ENCODE peak calls at places on chromosome 6, in four cellular contexts. W is MM.1S, U is fibroblast of the aortic adventitia, P is progenitor cell of endocrine pancreas. Q is an unnamed sample.

GRCh38 chr6:143159001-143159400 is 98.3 kb downstream of the AIG1 start:
- DNase-seq in W (no peak), U (peak), P (no peak), Q (no peak)

GRCh38 chr6:69084746-69085335 is 449.8 kb downstream of the ADGRB3 start:
- DNase-seq in W (no peak), U (no peak), P (no peak), Q (no peak)

GRCh38 chr6:53066059-53066406 is 829 bp downstream of the FBXO9 start:
- DNase-seq in W (no peak), U (peak), P (peak), Q (peak)

GRCh38 chr6:130932438-130932837 is 105.2 kb downstream of the SMLR1 start:
- DNase-seq in W (no peak), U (peak), P (no peak), Q (no peak)

GRCh38 chr6:126764104-126764503 is 354.4 kb upstream of the RSPO3 start:
- DNase-seq in W (no peak), U (peak), P (no peak), Q (no peak)

GRCh38 chr6:54264581-54265272 is 43.5 kb upstream of the TINAG start:
- DNase-seq in W (no peak), U (no peak), P (no peak), Q (no peak)

GRCh38 chr6:72290620-72291019 is 331.2 kb upstream of the KCNQ5 start:
- DNase-seq in W (no peak), U (no peak), P (no peak), Q (no peak)

GRCh38 chr6:98835149-98836024 is 1.0 kb downstream of the POU3F2 start:
- DNase-seq in W (peak), U (no peak), P (no peak), Q (peak)

GRCh38 chr6:57108691-57109090 is 18.7 kb downstream of the ZNF451 start:
- DNase-seq in W (no peak), U (no peak), P (no peak), Q (peak)

GRCh38 chr6:75602897-75603395 is 1.3 kb downstream of the SENP6 start:
- DNase-seq in W (peak), U (peak), P (no peak), Q (peak)

GRCh38 chr6:170289971-170290305 is 940 bp downstream of the DLL1 start:
- DNase-seq in W (no peak), U (no peak), P (no peak), Q (no peak)

GRCh38 chr6:139587469-139587868 is 213.0 kb upstream of the CITED2 start:
- DNase-seq in W (no peak), U (peak), P (no peak), Q (no peak)

GRCh38 chr6:52958546-52959255 is 36.4 kb downstream of the GSTA4 start:
- DNase-seq in W (no peak), U (no peak), P (no peak), Q (no peak)

GRCh38 chr6:118812972-118813371 is 81.0 kb upstream of the ASF1A start:
- DNase-seq in W (no peak), U (peak), P (no peak), Q (no peak)

GRCh38 chr6:105274678-105275077 is 94.9 kb upstream of the POPDC3 start:
- DNase-seq in W (no peak), U (no peak), P (no peak), Q (no peak)

GRCh38 chr6:147675281-147675680 is 166.8 kb downstream of the SAMD5 start:
- DNase-seq in W (no peak), U (no peak), P (no peak), Q (no peak)

GRCh38 chr6:125834347-125834746 is 43.6 kb downstream of the NCOA7 start:
- DNase-seq in W (no peak), U (peak), P (no peak), Q (no peak)

GRCh38 chr6:110958332-110959192 is at the start of gene GTF3C6:
- DNase-seq in W (peak), U (peak), P (peak), Q (peak)

GRCh38 chr6:62640749-62641148 is 354.7 kb upstream of the KHDRBS2 start:
- DNase-seq in W (no peak), U (no peak), P (no peak), Q (no peak)

GRCh38 chr6:112571486-112571885 is 224.4 kb downstream of the RFPL4B start:
- DNase-seq in W (no peak), U (peak), P (no peak), Q (no peak)

GRCh38 chr6:130575971-130576370 is 210.2 kb downstream of the TMEM200A start:
- DNase-seq in W (peak), U (no peak), P (no peak), Q (peak)

GRCh38 chr6:164167873-164168405 is 753.4 kb downstream of the QKI start:
- DNase-seq in W (no peak), U (no peak), P (no peak), Q (no peak)

GRCh38 chr6:20572940-20573339 is 38.7 kb downstream of the CDKAL1 start:
- DNase-seq in W (no peak), U (peak), P (no peak), Q (no peak)

GRCh38 chr6:117267766-117268534 is 2.6 kb downstream of the VGLL2 start:
- DNase-seq in W (no peak), U (no peak), P (no peak), Q (peak)

GRCh38 chr6:53359843-53360834 is 11.4 kb upstream of the ELOVL5 start:
- DNase-seq in W (no peak), U (peak), P (no peak), Q (no peak)

GRCh38 chr6:153618371-153619328 is 420.4 kb upstream of the OPRM1 start:
- DNase-seq in W (no peak), U (no peak), P (no peak), Q (no peak)

GRCh38 chr6:73236147-73236750 is 11.0 kb upstream of the KHDC1L start:
- DNase-seq in W (no peak), U (peak), P (no peak), Q (no peak)

GRCh38 chr6:148524509-148524908 is 181.9 kb downstream of the SASH1 start:
- DNase-seq in W (no peak), U (peak), P (no peak), Q (no peak)

GRCh38 chr6:45663181-45664180 is 285.7 kb upstream of the SUPT3H start:
- DNase-seq in W (no peak), U (peak), P (peak), Q (no peak)

GRCh38 chr6:81814365-81815109 is 62.1 kb upstream of the TENT5A start:
- DNase-seq in W (no peak), U (peak), P (no peak), Q (no peak)

GRCh38 chr6:82364087-82365010 is 732 bp downstream of the TPBG start:
- DNase-seq in W (no peak), U (peak), P (peak), Q (peak)

GRCh38 chr6:19035454-19035853 is 648.3 kb downstream of the RNF144B start:
- DNase-seq in W (no peak), U (no peak), P (no peak), Q (no peak)

GRCh38 chr6:36624461-36625160 is 30.4 kb downstream of the SRSF3 start:
- DNase-seq in W (no peak), U (no peak), P (no peak), Q (no peak)

GRCh38 chr6:21873562-21873961 is 280.0 kb downstream of the SOX4 start:
- DNase-seq in W (no peak), U (peak), P (no peak), Q (no peak)

GRCh38 chr6:127462391-127462790 is 3.2 kb upstream of the KIAA0408 start:
- DNase-seq in W (no peak), U (no peak), P (no peak), Q (no peak)

GRCh38 chr6:151546941-151547659 is 53.3 kb downstream of the CCDC170 start:
- DNase-seq in W (no peak), U (no peak), P (no peak), Q (no peak)
- TF ChIP-seq CTCF in W (no peak), U (no peak), P (no peak), Q (peak)

DNA sequence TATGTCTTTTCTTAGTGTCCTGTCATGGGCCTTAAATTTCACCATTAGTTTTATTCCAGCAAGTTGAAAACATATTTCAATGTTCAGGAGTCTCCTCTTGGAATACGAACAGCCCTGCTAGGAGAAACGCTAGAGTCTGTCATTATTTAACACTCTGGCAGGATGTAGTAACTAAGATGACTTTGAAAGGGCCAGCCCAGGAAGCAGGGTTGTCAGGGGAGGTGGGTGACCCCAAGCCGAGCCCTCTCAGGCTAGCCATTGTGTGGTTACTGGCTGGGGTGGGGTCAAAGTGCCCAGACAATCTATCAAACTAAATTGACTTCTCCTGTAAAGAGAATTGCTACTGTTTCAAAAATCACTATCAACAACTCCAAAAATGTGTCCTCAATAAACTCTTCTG is 67.8 kb downstream of the LY86 start:
- DNase-seq in W (no peak), U (no peak), P (no peak), Q (no peak)
- TF ChIP-seq CTCF in W (no peak), U (no peak), P (no peak), Q (no peak)

GRCh38 chr6:624979-625378 is 31.9 kb downstream of the HUS1B start:
- DNase-seq in W (no peak), U (peak), P (no peak), Q (no peak)
- TF ChIP-seq CTCF in W (no peak), U (peak), P (no peak), Q (peak)

GRCh38 chr6:35428421-35429149 is 23.6 kb upstream of the FANCE start:
- DNase-seq in W (no peak), U (no peak), P (no peak), Q (no peak)

GRCh38 chr6:35427851-35428321 is 24.3 kb upstream of the FANCE start:
- DNase-seq in W (no peak), U (peak), P (no peak), Q (no peak)

GRCh38 chr6:35427435-35427834 is 24.7 kb upstream of the FANCE start:
- DNase-seq in W (no peak), U (no peak), P (no peak), Q (no peak)

GRCh38 chr6:35432291-35432690 is 19.8 kb upstream of the FANCE start:
- DNase-seq in W (no peak), U (no peak), P (no peak), Q (no peak)

DNA sequence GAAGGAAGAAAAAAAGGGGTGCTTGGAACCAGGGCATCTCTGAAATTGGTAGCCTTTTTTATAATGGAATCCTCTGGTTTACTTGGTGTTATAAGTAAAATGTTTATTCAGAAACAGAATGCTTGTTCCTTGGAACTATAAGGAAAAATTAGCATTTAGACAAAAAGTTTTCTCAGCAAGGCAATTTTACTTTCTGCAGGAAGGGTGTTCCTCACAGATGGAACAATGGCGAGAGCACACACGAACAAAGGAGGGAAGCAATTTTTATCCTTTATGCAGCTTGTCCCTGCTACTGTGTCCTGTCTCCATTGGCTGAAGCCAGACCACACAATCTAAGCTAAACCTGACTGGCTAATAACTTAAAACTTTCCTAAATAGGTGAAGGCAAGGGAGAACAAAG is 22.7 kb upstream of the FANCE start:
- DNase-seq in W (no peak), U (no peak), P (no peak), Q (no peak)
- TF ChIP-seq CTCF in W (no peak), U (no peak), P (no peak), Q (no peak)

DNA sequence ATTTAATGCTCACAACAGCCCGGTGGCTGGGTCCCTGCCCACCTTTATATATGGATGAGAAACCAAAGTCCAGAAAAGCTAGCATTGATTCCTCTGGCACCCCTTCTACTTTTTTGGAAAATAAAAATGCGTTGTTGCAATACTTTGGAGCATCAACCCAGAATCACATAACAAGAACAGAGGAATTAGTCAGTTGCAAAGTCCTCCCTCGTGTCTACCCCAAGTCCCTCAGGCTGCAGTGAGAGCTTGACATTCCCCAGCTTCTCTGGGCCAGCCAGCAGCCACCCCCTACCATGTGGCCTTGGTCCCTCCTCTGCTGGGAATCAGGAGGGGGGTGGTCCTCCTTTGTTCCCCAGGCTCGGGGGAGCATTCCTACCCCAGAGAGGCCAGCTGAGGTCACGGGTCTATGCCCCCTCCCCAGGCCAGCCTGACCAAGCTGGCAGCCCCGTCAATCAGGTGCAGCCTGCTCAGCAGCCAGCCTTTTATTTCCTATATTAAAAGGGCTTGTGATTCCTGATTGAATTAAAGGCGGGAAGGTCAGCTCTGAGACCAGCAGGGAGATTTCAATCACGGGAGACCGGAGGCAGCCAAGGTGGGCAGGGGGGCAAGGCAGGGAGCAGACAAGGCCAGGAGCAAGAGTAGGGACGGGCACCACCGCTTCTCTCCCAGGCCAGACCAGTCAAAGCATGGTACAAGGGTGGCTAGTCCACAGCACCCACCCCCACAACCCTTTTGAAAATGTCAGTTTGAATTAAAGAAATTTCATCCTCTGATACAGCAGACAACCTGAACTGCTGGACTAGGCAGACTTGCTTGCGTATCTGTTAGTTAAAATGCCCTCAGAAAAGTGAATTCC is 158.9 kb downstream of the MRPL14 start:
- DNase-seq in W (no peak), U (no peak), P (no peak), Q (no peak)
- TF ChIP-seq CTCF in W (no peak), U (no peak), P (no peak), Q (no peak)

Q was measured in GM10248.